ENCODE peak calls at places on chromosomes 16 and 17, in seven cellular contexts. One of them, this sample, is unnamed.

GRCh38 chr17:79830303-79830702 is 8.9 kb downstream of the CBX4 start:
- DNase-seq in stomach: no peak
- DNase-seq in Peyer's patch: no peak
- DNase-seq in esophagus muscularis mucosa: no peak
- DNase-seq in ovary: no peak
- DNase-seq in HCT116: no peak
- DNase-seq in prostate gland: no peak
- DNase-seq in this sample: no peak

GRCh38 chr17:40458001-40458791 is 14.9 kb downstream of the IGFBP4 start:
- DNase-seq in stomach: peak; percentile 62
- DNase-seq in Peyer's patch: no peak
- DNase-seq in esophagus muscularis mucosa: no peak
- DNase-seq in ovary: peak; percentile 57
- DNase-seq in HCT116: no peak
- DNase-seq in prostate gland: no peak
- DNase-seq in this sample: no peak

GRCh38 chr16:6643083-6643686 is 689.5 kb upstream of the RBFOX1 start:
- DNase-seq in stomach: peak; percentile 47
- DNase-seq in Peyer's patch: peak; percentile 83
- DNase-seq in esophagus muscularis mucosa: no peak
- DNase-seq in ovary: peak; percentile 15
- DNase-seq in HCT116: no peak
- DNase-seq in prostate gland: peak; percentile 45
- DNase-seq in this sample: no peak

GRCh38 chr16:84683691-84684591 is 15.9 kb upstream of the USP10 start:
- DNase-seq in stomach: no peak
- DNase-seq in Peyer's patch: peak; percentile 23
- DNase-seq in esophagus muscularis mucosa: no peak
- DNase-seq in ovary: no peak
- DNase-seq in HCT116: no peak
- DNase-seq in prostate gland: no peak
- DNase-seq in this sample: no peak

GRCh38 chr17:74892974-74893911 is at the start of gene FADS6:
- DNase-seq in stomach: no peak
- DNase-seq in Peyer's patch: peak; percentile 76
- DNase-seq in esophagus muscularis mucosa: no peak
- DNase-seq in ovary: no peak
- DNase-seq in HCT116: no peak
- DNase-seq in prostate gland: no peak
- DNase-seq in this sample: no peak

GRCh38 chr16:2533912-2534311 is 2.7 kb upstream of the CEMP1 start:
- DNase-seq in stomach: no peak
- DNase-seq in Peyer's patch: no peak
- DNase-seq in esophagus muscularis mucosa: no peak
- DNase-seq in ovary: no peak
- DNase-seq in HCT116: no peak
- DNase-seq in prostate gland: no peak
- DNase-seq in this sample: no peak

GRCh38 chr17:82319619-82320062 is 2.2 kb upstream of the CD7 start:
- DNase-seq in stomach: no peak
- DNase-seq in Peyer's patch: no peak
- DNase-seq in esophagus muscularis mucosa: no peak
- DNase-seq in ovary: no peak
- DNase-seq in HCT116: no peak
- DNase-seq in prostate gland: no peak
- DNase-seq in this sample: no peak

GRCh38 chr16:88744839-88745521 is 38.7 kb downstream of the CTU2 start:
- DNase-seq in stomach: no peak
- DNase-seq in Peyer's patch: no peak
- DNase-seq in esophagus muscularis mucosa: no peak
- DNase-seq in ovary: no peak
- DNase-seq in HCT116: no peak
- DNase-seq in prostate gland: no peak
- DNase-seq in this sample: no peak

GRCh38 chr17:77882481-77883212 is 75.9 kb upstream of the TNRC6C start:
- DNase-seq in stomach: peak; percentile 44
- DNase-seq in Peyer's patch: peak; percentile 85
- DNase-seq in esophagus muscularis mucosa: no peak
- DNase-seq in ovary: no peak
- DNase-seq in HCT116: no peak
- DNase-seq in prostate gland: no peak
- DNase-seq in this sample: no peak

GRCh38 chr17:42001729-42002128 is 15.5 kb downstream of the DNAJC7 start:
- DNase-seq in stomach: no peak
- DNase-seq in Peyer's patch: no peak
- DNase-seq in esophagus muscularis mucosa: no peak
- DNase-seq in ovary: no peak
- DNase-seq in HCT116: no peak
- DNase-seq in prostate gland: no peak
- DNase-seq in this sample: no peak
- H3K27ac ChIP-seq in stomach: peak overlapping the region; percentile 70
- H3K27ac ChIP-seq in Peyer's patch: no peak overlapping the region
- H3K27ac ChIP-seq in esophagus muscularis mucosa: no peak overlapping the region
- H3K27ac ChIP-seq in ovary: no peak overlapping the region
- H3K27ac ChIP-seq in HCT116: no peak overlapping the region
- H3K27ac ChIP-seq in prostate gland: no peak overlapping the region
- H3K27ac ChIP-seq in this sample: no peak overlapping the region

GRCh38 chr17:16406742-16407674 is 8.4 kb upstream of the TRPV2 start:
- DNase-seq in stomach: no peak
- DNase-seq in Peyer's patch: no peak
- DNase-seq in esophagus muscularis mucosa: no peak
- DNase-seq in ovary: peak; percentile 42
- DNase-seq in HCT116: no peak
- DNase-seq in prostate gland: no peak
- DNase-seq in this sample: no peak

DNA sequence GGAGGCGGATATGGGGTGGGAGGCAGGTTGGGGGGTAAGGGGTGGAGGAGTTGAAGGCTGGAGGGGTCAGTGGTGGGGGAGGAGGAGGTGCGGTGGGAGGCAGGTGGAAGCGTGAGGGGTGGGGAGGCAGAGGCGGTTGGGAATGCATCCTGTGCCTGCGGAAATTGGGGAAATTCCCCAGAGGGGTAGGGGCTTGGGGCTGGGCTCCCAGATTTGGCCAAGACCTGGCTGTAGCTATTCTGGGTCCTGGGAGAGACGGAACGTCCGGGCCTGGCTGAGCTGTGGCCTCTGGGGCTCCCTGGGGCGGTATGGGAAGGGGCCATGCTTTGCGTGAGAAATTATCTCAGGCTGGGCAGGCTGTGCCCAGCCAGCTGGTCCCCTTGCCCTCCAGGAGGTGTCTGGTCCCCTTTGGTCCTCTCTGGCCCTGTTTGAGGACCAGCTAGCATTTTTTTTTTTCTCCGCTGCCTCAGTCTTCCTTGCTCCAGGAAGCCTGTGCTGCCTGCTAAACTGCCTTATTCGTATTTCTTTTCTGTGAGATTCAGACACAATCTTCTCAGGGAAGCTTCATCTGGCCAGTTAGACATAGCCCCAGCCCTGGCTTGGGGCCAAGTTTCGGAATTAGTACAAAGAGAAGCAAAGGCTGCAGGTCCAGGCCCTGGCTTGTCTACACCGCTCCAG is 7.3 kb upstream of the TRPV2 start:
- DNase-seq in stomach: peak; percentile 78
- DNase-seq in Peyer's patch: peak; percentile 87
- DNase-seq in esophagus muscularis mucosa: no peak
- DNase-seq in ovary: peak; percentile 65
- DNase-seq in HCT116: no peak
- DNase-seq in prostate gland: peak; percentile 46
- DNase-seq in this sample: no peak
- TF ChIP-seq POLR2A in stomach: no peak
- TF ChIP-seq POLR2A in Peyer's patch: no peak
- TF ChIP-seq POLR2A in esophagus muscularis mucosa: no peak
- TF ChIP-seq POLR2A in ovary: no peak
- TF ChIP-seq POLR2A in HCT116: no peak
- TF ChIP-seq POLR2A in prostate gland: no peak
- TF ChIP-seq POLR2A in this sample: no peak

GRCh38 chr16:85983064-85983463 is 84.1 kb downstream of the IRF8 start:
- DNase-seq in stomach: no peak
- DNase-seq in Peyer's patch: peak; percentile 44
- DNase-seq in esophagus muscularis mucosa: no peak
- DNase-seq in ovary: no peak
- DNase-seq in HCT116: no peak
- DNase-seq in prostate gland: no peak
- DNase-seq in this sample: no peak
- H3K4me1 ChIP-seq in stomach: no peaks in the 10 kb centered on the region
- H3K4me1 ChIP-seq in Peyer's patch: peaks cover 25% of the 10 kb centered on the region
- H3K4me1 ChIP-seq in esophagus muscularis mucosa: peaks cover 5% of the 10 kb centered on the region
- H3K4me1 ChIP-seq in ovary: no peaks in the 10 kb centered on the region
- H3K4me1 ChIP-seq in HCT116: no peaks in the 10 kb centered on the region
- H3K4me1 ChIP-seq in prostate gland: no peaks in the 10 kb centered on the region
- H3K4me1 ChIP-seq in this sample: peaks cover 5% of the 10 kb centered on the region

DNA sequence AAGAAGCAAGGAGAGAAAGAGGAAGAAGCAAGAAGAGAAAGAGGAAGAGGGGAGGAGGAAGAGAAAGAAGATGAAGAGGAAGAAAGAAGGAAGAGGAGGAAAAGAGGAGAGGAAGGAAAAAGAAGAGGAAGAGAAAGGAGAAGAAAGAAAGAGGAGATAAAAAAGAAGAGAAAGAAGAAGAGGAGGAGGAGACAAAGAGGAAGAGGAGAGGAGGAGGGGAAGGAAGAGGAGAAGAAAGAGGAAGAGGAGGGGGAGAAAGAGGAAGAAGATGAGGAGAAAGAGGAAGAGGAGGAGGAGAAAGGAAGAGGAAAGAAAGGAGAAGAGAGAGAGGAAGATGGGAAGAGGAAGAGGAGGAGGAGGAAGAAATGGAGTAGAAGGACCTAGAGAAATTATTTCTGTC is 80.4 kb downstream of the CDYL2 start:
- DNase-seq in stomach: no peak
- DNase-seq in Peyer's patch: no peak
- DNase-seq in esophagus muscularis mucosa: no peak
- DNase-seq in ovary: no peak
- DNase-seq in HCT116: no peak
- DNase-seq in prostate gland: no peak
- DNase-seq in this sample: no peak
- H3K27ac ChIP-seq in stomach: no peak overlapping the region
- H3K27ac ChIP-seq in Peyer's patch: no peak overlapping the region
- H3K27ac ChIP-seq in esophagus muscularis mucosa: no peak overlapping the region
- H3K27ac ChIP-seq in ovary: no peak overlapping the region
- H3K27ac ChIP-seq in HCT116: no peak overlapping the region
- H3K27ac ChIP-seq in prostate gland: no peak overlapping the region
- H3K27ac ChIP-seq in this sample: no peak overlapping the region

DNA sequence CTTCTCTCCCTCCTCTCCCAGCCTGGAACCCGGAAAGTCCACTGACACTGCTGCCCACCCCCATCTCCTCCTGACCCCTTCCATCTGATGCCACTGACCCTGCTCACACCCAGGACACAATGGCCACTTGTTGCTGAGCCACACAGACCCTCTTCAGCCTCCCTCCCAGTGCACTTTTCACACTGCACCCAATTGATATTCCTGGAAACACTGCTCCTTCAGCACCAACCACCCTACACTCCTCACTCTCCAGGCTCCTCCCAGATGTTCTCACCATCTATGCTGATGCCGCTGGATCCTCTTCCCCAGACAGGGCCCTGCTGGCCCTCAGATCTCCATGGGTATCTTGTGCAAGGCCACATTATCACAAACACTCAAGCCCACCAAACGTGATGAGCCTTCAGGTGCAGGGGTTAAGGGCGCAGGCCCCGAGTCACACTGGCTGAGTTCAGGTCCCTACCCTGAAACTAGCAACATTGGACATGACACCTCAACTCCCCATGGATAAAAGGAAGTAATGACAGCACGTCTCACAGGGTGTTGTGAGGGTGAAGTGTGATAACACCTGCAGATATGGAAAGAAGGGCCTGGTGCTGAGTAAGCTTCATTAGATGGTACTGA is 238.1 kb downstream of the ZNF423 start:
- DNase-seq in stomach: no peak
- DNase-seq in Peyer's patch: no peak
- DNase-seq in esophagus muscularis mucosa: no peak
- DNase-seq in ovary: no peak
- DNase-seq in HCT116: no peak
- DNase-seq in prostate gland: no peak
- DNase-seq in this sample: peak; percentile 72
- TF ChIP-seq POLR2A in stomach: no peak
- TF ChIP-seq POLR2A in Peyer's patch: no peak
- TF ChIP-seq POLR2A in esophagus muscularis mucosa: no peak
- TF ChIP-seq POLR2A in ovary: no peak
- TF ChIP-seq POLR2A in HCT116: no peak
- TF ChIP-seq POLR2A in prostate gland: no peak
- TF ChIP-seq POLR2A in this sample: no peak

DNA sequence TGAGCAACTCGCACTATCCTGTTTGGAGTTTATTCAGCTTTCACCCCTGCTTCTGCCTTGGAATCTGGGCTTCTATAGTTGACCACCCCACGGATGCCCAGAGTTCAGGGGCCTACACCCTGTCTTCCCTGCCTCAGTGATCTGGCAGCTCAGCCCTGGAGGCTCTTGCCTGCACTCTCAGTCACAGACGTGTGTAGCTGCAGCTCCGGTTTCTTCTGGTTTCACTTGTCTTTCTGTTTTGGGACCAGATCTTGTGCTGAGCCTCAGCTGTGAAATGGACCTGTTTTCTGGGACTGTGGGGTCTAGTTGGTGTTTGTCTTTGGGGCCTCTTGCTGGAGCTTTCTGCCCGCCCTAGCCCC is 5.8 kb downstream of the GPT2 start:
- DNase-seq in stomach: no peak
- DNase-seq in Peyer's patch: no peak
- DNase-seq in esophagus muscularis mucosa: no peak
- DNase-seq in ovary: no peak
- DNase-seq in HCT116: no peak
- DNase-seq in prostate gland: no peak
- DNase-seq in this sample: no peak
- H3K4me1 ChIP-seq in stomach: peaks cover 75% of the 10 kb centered on the region
- H3K4me1 ChIP-seq in Peyer's patch: no peaks in the 10 kb centered on the region
- H3K4me1 ChIP-seq in esophagus muscularis mucosa: peaks cover 25% of the 10 kb centered on the region
- H3K4me1 ChIP-seq in ovary: peaks cover 5% of the 10 kb centered on the region
- H3K4me1 ChIP-seq in HCT116: peaks cover 1% of the 10 kb centered on the region
- H3K4me1 ChIP-seq in prostate gland: peaks cover 7% of the 10 kb centered on the region
- H3K4me1 ChIP-seq in this sample: peaks cover 4% of the 10 kb centered on the region

GRCh38 chr17:38872671-38873385 is 3.0 kb downstream of the LASP1 start:
- DNase-seq in stomach: peak; percentile 75
- DNase-seq in Peyer's patch: no peak
- DNase-seq in esophagus muscularis mucosa: no peak
- DNase-seq in ovary: no peak
- DNase-seq in HCT116: no peak
- DNase-seq in prostate gland: no peak
- DNase-seq in this sample: no peak

GRCh38 chr17:38875477-38876080 is 5.7 kb downstream of the LASP1 start:
- DNase-seq in stomach: no peak
- DNase-seq in Peyer's patch: no peak
- DNase-seq in esophagus muscularis mucosa: no peak
- DNase-seq in ovary: no peak
- DNase-seq in HCT116: no peak
- DNase-seq in prostate gland: no peak
- DNase-seq in this sample: no peak

GRCh38 chr17:38873646-38874380 is 4.0 kb downstream of the LASP1 start:
- DNase-seq in stomach: peak; percentile 43
- DNase-seq in Peyer's patch: peak; percentile 73
- DNase-seq in esophagus muscularis mucosa: no peak
- DNase-seq in ovary: no peak
- DNase-seq in HCT116: no peak
- DNase-seq in prostate gland: no peak
- DNase-seq in this sample: no peak

GRCh38 chr17:38877130-38877851 is 7.4 kb downstream of the LASP1 start:
- DNase-seq in stomach: no peak
- DNase-seq in Peyer's patch: peak; percentile 83
- DNase-seq in esophagus muscularis mucosa: no peak
- DNase-seq in ovary: no peak
- DNase-seq in HCT116: no peak
- DNase-seq in prostate gland: no peak
- DNase-seq in this sample: no peak

GRCh38 chr17:38874505-38875419 is 4.9 kb downstream of the LASP1 start:
- DNase-seq in stomach: no peak
- DNase-seq in Peyer's patch: no peak
- DNase-seq in esophagus muscularis mucosa: no peak
- DNase-seq in ovary: no peak
- DNase-seq in HCT116: no peak
- DNase-seq in prostate gland: no peak
- DNase-seq in this sample: no peak
- H3K27ac ChIP-seq in stomach: peak overlapping the region; percentile 97
- H3K27ac ChIP-seq in Peyer's patch: no peak overlapping the region
- H3K27ac ChIP-seq in esophagus muscularis mucosa: peak overlapping the region; percentile 57
- H3K27ac ChIP-seq in ovary: peak overlapping the region; percentile 28
- H3K27ac ChIP-seq in HCT116: peak overlapping the region; percentile 49
- H3K27ac ChIP-seq in prostate gland: no peak overlapping the region
- H3K27ac ChIP-seq in this sample: peak overlapping the region; percentile 95

This sample was measured in vagina.